ENCODE peak calls at places on chromosomes 7 and 10, in eight cellular contexts. C is left ventricle myocardium inferior, G is foreskin fibroblast, T is IMR-90, K is mammary epithelial cell, V is esophagus squamous epithelium, A is AG04449, Q is cardiac fibroblast. M is an unnamed sample.
A peak's percentile ranks its signal among the peaks of the same experiment; 100 is the strongest.

GRCh38 chr7:1943933-1944618 is 274.0 kb downstream of the ELFN1 start:
- DNase-seq in K (no peak), A (no peak), Q (no peak), G (no peak), T (no peak), V (no peak), C (peak; percentile 5), M (no peak)

GRCh38 chr10:111745982-111746381 is 437.6 kb downstream of the GPAM start:
- DNase-seq in V (no peak), A (no peak), Q (no peak), G (no peak), T (no peak), K (no peak), C (no peak), M (no peak)

GRCh38 chr7:81420526-81420925 is 349.3 kb downstream of the HGF start:
- DNase-seq in C (no peak), G (no peak), K (no peak), A (no peak), T (no peak), Q (no peak), V (no peak), M (no peak)

GRCh38 chr7:80312139-80312661 is 177.6 kb downstream of the GNAI1 start:
- DNase-seq in C (no peak), V (no peak), A (no peak), K (peak; percentile 78), T (peak; percentile 94), G (peak; percentile 93), Q (peak; percentile 94), M (no peak)

GRCh38 chr10:99633832-99634231 is 13.6 kb upstream of the SLC25A28 start:
- DNase-seq in K (no peak), T (no peak), V (no peak), G (no peak), Q (no peak), A (no peak), C (no peak), M (no peak)

GRCh38 chr10:5585517-5586222 is 60.9 kb downstream of the CALML3 start:
- DNase-seq in K (peak; percentile 64), C (no peak), A (no peak), Q (no peak), G (peak; percentile 65), V (no peak), T (no peak), M (no peak)

GRCh38 chr7:54278847-54279246 is 263.3 kb upstream of the VSTM2A start:
- DNase-seq in T (no peak), Q (no peak), G (no peak), K (no peak), V (no peak), A (no peak), C (no peak), M (no peak)

GRCh38 chr10:80509108-80509402 is 28.6 kb upstream of the SH2D4B start:
- DNase-seq in A (no peak), G (no peak), T (no peak), Q (no peak), C (no peak), V (no peak), K (no peak), M (no peak)

GRCh38 chr7:36605662-36606441 is 118.4 kb downstream of the AOAH start:
- DNase-seq in A (no peak), T (no peak), Q (no peak), G (no peak), C (no peak), K (no peak), V (no peak), M (no peak)

GRCh38 chr10:102140913-102141540 is 8.2 kb downstream of the PPRC1 start:
- DNase-seq in C (no peak), T (no peak), A (no peak), V (no peak), Q (no peak), K (no peak), G (no peak), M (no peak)

GRCh38 chr7:101235050-101235449 is 2.6 kb downstream of the CLDN15 start:
- DNase-seq in G (no peak), A (no peak), K (no peak), Q (no peak), T (no peak), V (no peak), C (no peak), M (no peak)

GRCh38 chr7:29278362-29279070 is 83.9 kb downstream of the CHN2 start:
- DNase-seq in V (no peak), T (no peak), C (no peak), K (no peak), A (no peak), G (no peak), Q (no peak), M (no peak)

GRCh38 chr10:130546841-130547240 is 410.6 kb downstream of the GLRX3 start:
- DNase-seq in Q (no peak), T (no peak), C (no peak), V (no peak), A (no peak), G (no peak), K (no peak), M (no peak)

GRCh38 chr10:70804424-70804814 is 11.3 kb upstream of the SGPL1 start:
- DNase-seq in T (no peak), C (no peak), G (no peak), A (no peak), Q (peak; percentile 28), K (peak; percentile 84), V (no peak), M (no peak)

GRCh38 chr7:18808026-18808425 is 309.4 kb downstream of the TWIST1 start:
- DNase-seq in C (no peak), G (no peak), V (no peak), A (no peak), Q (no peak), T (no peak), K (no peak), M (no peak)

DNA sequence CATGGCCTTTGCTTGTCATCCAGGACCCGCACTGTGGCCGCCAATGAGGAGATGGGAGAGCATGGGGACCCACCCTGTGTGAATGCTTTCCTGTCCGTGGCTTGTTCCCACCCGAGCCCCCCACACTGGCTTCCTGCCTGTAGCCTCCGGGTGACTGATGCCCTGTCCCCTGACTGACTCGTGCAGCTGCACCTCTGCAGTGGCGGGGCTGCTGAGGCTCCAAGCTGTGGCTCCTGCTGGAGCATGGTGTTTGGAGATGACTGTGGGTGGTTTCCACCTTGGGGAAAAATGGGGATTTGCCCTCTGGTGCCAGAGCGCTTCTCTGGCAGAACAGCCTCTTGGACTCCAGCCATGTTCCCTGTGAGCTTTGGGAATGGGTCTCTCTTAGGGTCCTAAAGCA is 2.1 kb downstream of the CAMK1D start:
- DNase-seq in C (no peak), G (no peak), V (no peak), T (no peak), K (no peak), A (no peak), Q (no peak), M (peak; percentile 59)
- TF ChIP-seq CTCF in C (no peak), G (no peak), V (no peak), T (no peak), K (no peak), A (no peak), Q (no peak), M (no peak)

GRCh38 chr7:106282852-106283251 is 1.9 kb downstream of the NAMPT start:
- DNase-seq in G (no peak), Q (no peak), C (no peak), K (no peak), T (no peak), A (no peak), V (no peak), M (no peak)
- H3K4me3 ChIP-seq in G (peak overlapping the region; percentile 66), Q (peak overlapping the region; percentile 63), C (peak overlapping the region; percentile 82), K (peak overlapping the region; percentile 72), T (no peak overlapping the region), A (no peak overlapping the region), V (peak overlapping the region; percentile 87), M (peak overlapping the region; percentile 94)

GRCh38 chr7:150949564-150949963 is 28.6 kb downstream of the KCNH2 start:
- DNase-seq in K (no peak), C (peak; percentile 7), Q (no peak), A (no peak), G (no peak), V (no peak), T (no peak), M (no peak)

GRCh38 chr7:150946826-150947750 is 31.0 kb downstream of the KCNH2 start:
- DNase-seq in G (no peak), C (no peak), K (no peak), Q (no peak), V (no peak), A (no peak), T (no peak), M (no peak)

GRCh38 chr7:150947761-150948680 is 30.1 kb downstream of the KCNH2 start:
- DNase-seq in Q (no peak), G (no peak), C (peak; percentile 7), V (no peak), K (no peak), T (no peak), A (no peak), M (no peak)

GRCh38 chr7:150949971-150950491 is 28.1 kb downstream of the KCNH2 start:
- DNase-seq in Q (no peak), V (no peak), T (no peak), A (no peak), G (no peak), K (no peak), C (peak; percentile 9), M (no peak)

DNA sequence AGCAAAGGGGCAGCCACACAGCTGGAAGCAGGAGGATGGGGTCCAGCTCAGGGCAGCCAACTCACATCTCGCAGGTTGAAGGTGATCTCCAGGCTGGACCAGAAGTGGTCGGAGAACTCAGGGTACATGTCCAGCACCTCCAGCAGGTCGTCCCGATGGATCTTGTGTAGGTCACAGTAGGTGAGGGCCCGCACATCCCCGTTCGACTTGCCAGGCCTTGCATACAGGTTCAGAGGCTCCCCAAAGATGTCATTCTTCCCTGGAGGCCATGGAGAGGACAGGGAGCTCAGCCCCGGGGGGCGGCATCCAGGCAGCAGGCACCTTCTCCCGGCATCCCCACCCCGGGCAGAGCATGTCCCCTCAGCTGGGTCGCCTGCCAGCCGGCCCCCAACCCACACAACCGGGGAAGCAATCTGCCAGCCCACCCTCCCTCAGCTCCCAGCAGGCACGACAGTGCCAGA is 29.3 kb downstream of the KCNH2 start:
- DNase-seq in T (no peak), C (peak; percentile 11), Q (no peak), K (no peak), G (no peak), V (no peak), A (no peak), M (no peak)
- TF ChIP-seq CTCF in T (no peak), C (no peak), Q (no peak), K (no peak), G (no peak), V (no peak), A (no peak), M (no peak)

DNA sequence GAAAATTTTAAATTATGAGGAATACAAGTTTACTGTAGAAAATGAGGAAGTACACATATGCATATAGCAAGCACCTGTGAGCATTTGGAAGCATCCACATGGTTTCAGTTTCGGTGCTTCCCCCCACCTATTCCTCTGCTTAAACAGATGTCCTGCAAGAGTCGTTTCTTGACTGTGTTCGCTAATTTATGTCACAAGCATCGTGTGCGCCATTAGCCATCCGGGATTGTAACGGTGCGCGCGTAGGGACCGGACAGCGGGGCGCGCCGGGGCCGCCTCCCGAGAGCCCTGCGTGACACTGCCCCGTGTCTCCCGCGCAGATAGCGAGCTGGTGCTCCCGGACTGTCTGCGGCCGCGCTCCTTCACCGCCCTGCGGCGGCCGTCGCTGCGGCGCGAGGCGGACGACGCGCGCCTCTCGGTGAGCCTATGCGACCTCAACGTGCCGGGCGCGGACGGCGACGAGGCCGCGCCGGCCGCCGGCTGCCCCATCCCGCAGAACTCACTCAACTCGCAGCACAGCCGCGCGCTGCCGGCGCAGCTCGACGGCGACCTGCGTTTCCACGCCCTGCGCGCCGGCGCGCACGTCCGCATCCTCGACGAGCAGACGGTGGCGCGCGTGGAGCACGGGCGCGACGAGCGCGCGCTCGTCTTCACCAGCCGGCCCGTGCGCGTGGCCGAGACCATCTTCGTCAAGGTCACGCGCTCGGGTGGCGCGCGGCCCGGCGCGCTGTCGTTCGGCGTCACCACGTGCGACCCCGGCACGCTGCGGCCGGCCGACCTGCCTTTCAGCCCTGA is 90.9 kb downstream of the NEURL1 start:
- DNase-seq in C (no peak), V (no peak), Q (no peak), K (no peak), G (peak; percentile 80), T (no peak), A (no peak), M (no peak)
- H3K4me3 ChIP-seq in C (peak overlapping the region; percentile 60), V (peak overlapping the region; percentile 54), Q (peak overlapping the region; percentile 14), K (no peak overlapping the region), G (peak overlapping the region; percentile 57), T (peak overlapping the region; percentile 35), A (peak overlapping the region; percentile 54), M (no peak overlapping the region)

M was measured in GM12865.